ENCODE peak calls at places on chromosome 20, in eight cellular contexts. One of them, this sample, is unnamed.
A peak's percentile ranks its signal among the peaks of the same experiment; 100 is the strongest.

GRCh38 chr20:60187683-60188082 is 229.5 kb downstream of the CDH26 start:
- DNase-seq in HCT116: no peak
- DNase-seq in body of pancreas: no peak
- DNase-seq in heart left ventricle: no peak
- DNase-seq in HepG2: no peak
- DNase-seq in A549: no peak
- DNase-seq in Peyer's patch: no peak
- DNase-seq in tibial nerve: no peak
- DNase-seq in this sample: no peak

GRCh38 chr20:24157213-24157612 is 168.6 kb upstream of the GGTLC1 start:
- DNase-seq in HCT116: no peak
- DNase-seq in body of pancreas: no peak
- DNase-seq in heart left ventricle: no peak
- DNase-seq in HepG2: no peak
- DNase-seq in A549: no peak
- DNase-seq in Peyer's patch: no peak
- DNase-seq in tibial nerve: no peak
- DNase-seq in this sample: no peak

GRCh38 chr20:31695849-31696804 is 26.5 kb downstream of the BCL2L1 start:
- DNase-seq in HCT116: peak; percentile 84
- DNase-seq in body of pancreas: no peak
- DNase-seq in heart left ventricle: peak; percentile 68
- DNase-seq in HepG2: peak; percentile 100
- DNase-seq in A549: peak; percentile 85
- DNase-seq in Peyer's patch: no peak
- DNase-seq in tibial nerve: no peak
- DNase-seq in this sample: no peak

GRCh38 chr20:46811328-46812084 is 83.1 kb upstream of the EYA2 start:
- DNase-seq in HCT116: no peak
- DNase-seq in body of pancreas: no peak
- DNase-seq in heart left ventricle: no peak
- DNase-seq in HepG2: no peak
- DNase-seq in A549: no peak
- DNase-seq in Peyer's patch: no peak
- DNase-seq in tibial nerve: no peak
- DNase-seq in this sample: no peak

GRCh38 chr20:29741894-29742698 is 1515.4 kb upstream of the DEFB115 start:
- DNase-seq in HCT116: no peak
- DNase-seq in body of pancreas: no peak
- DNase-seq in heart left ventricle: no peak
- DNase-seq in HepG2: no peak
- DNase-seq in A549: no peak
- DNase-seq in Peyer's patch: no peak
- DNase-seq in tibial nerve: no peak
- DNase-seq in this sample: no peak

GRCh38 chr20:11411765-11412164 is 505.9 kb upstream of the BTBD3 start:
- DNase-seq in HCT116: no peak
- DNase-seq in body of pancreas: no peak
- DNase-seq in heart left ventricle: no peak
- DNase-seq in HepG2: no peak
- DNase-seq in A549: no peak
- DNase-seq in Peyer's patch: no peak
- DNase-seq in tibial nerve: no peak
- DNase-seq in this sample: no peak

GRCh38 chr20:17640146-17640874 is 41.7 kb downstream of the RRBP1 start:
- DNase-seq in HCT116: no peak
- DNase-seq in body of pancreas: peak; percentile 58
- DNase-seq in heart left ventricle: no peak
- DNase-seq in HepG2: no peak
- DNase-seq in A549: no peak
- DNase-seq in Peyer's patch: no peak
- DNase-seq in tibial nerve: no peak
- DNase-seq in this sample: no peak

GRCh38 chr20:23268792-23269354 is 81.7 kb upstream of the NXT1 start:
- DNase-seq in HCT116: no peak
- DNase-seq in body of pancreas: no peak
- DNase-seq in heart left ventricle: no peak
- DNase-seq in HepG2: peak; percentile 69
- DNase-seq in A549: no peak
- DNase-seq in Peyer's patch: no peak
- DNase-seq in tibial nerve: no peak
- DNase-seq in this sample: no peak

GRCh38 chr20:60748086-60748485 is 504.0 kb upstream of the CDH4 start:
- DNase-seq in HCT116: no peak
- DNase-seq in body of pancreas: no peak
- DNase-seq in heart left ventricle: no peak
- DNase-seq in HepG2: no peak
- DNase-seq in A549: no peak
- DNase-seq in Peyer's patch: no peak
- DNase-seq in tibial nerve: no peak
- DNase-seq in this sample: no peak

GRCh38 chr20:59581983-59582679 is 22.2 kb upstream of the PHACTR3 start:
- DNase-seq in HCT116: no peak
- DNase-seq in body of pancreas: no peak
- DNase-seq in heart left ventricle: no peak
- DNase-seq in HepG2: no peak
- DNase-seq in A549: no peak
- DNase-seq in Peyer's patch: no peak
- DNase-seq in tibial nerve: no peak
- DNase-seq in this sample: no peak

GRCh38 chr20:8310618-8311017 is 178.6 kb downstream of the PLCB1 start:
- DNase-seq in HCT116: no peak
- DNase-seq in body of pancreas: no peak
- DNase-seq in heart left ventricle: no peak
- DNase-seq in HepG2: no peak
- DNase-seq in A549: no peak
- DNase-seq in Peyer's patch: no peak
- DNase-seq in tibial nerve: no peak
- DNase-seq in this sample: no peak

GRCh38 chr20:29689411-29690225 is 1567.8 kb upstream of the DEFB115 start:
- DNase-seq in HCT116: no peak
- DNase-seq in body of pancreas: no peak
- DNase-seq in heart left ventricle: peak; percentile 28
- DNase-seq in HepG2: no peak
- DNase-seq in A549: no peak
- DNase-seq in Peyer's patch: no peak
- DNase-seq in tibial nerve: no peak
- DNase-seq in this sample: no peak

GRCh38 chr20:25308083-25308491 is 60.2 kb downstream of the PYGB start:
- DNase-seq in HCT116: no peak
- DNase-seq in body of pancreas: no peak
- DNase-seq in heart left ventricle: no peak
- DNase-seq in HepG2: no peak
- DNase-seq in A549: no peak
- DNase-seq in Peyer's patch: no peak
- DNase-seq in tibial nerve: no peak
- DNase-seq in this sample: no peak

GRCh38 chr20:32522775-32523612 is 62.1 kb downstream of the NOL4L start:
- DNase-seq in HCT116: no peak
- DNase-seq in body of pancreas: no peak
- DNase-seq in heart left ventricle: no peak
- DNase-seq in HepG2: peak; percentile 89
- DNase-seq in A549: no peak
- DNase-seq in Peyer's patch: no peak
- DNase-seq in tibial nerve: no peak
- DNase-seq in this sample: no peak

GRCh38 chr20:34871320-34871926 is 1.2 kb downstream of the GGT7 start:
- DNase-seq in HCT116: no peak
- DNase-seq in body of pancreas: no peak
- DNase-seq in heart left ventricle: no peak
- DNase-seq in HepG2: no peak
- DNase-seq in A549: no peak
- DNase-seq in Peyer's patch: no peak
- DNase-seq in tibial nerve: no peak
- DNase-seq in this sample: no peak

GRCh38 chr20:12305555-12305954 is 387.9 kb downstream of the BTBD3 start:
- DNase-seq in HCT116: no peak
- DNase-seq in body of pancreas: no peak
- DNase-seq in heart left ventricle: no peak
- DNase-seq in HepG2: no peak
- DNase-seq in A549: no peak
- DNase-seq in Peyer's patch: no peak
- DNase-seq in tibial nerve: no peak
- DNase-seq in this sample: no peak

GRCh38 chr20:36574278-36575065 is 1.1 kb downstream of the TGIF2 start:
- DNase-seq in HCT116: no peak
- DNase-seq in body of pancreas: peak; percentile 74
- DNase-seq in heart left ventricle: peak; percentile 60
- DNase-seq in HepG2: peak; percentile 73
- DNase-seq in A549: peak; percentile 46
- DNase-seq in Peyer's patch: peak; percentile 65
- DNase-seq in tibial nerve: peak; percentile 37
- DNase-seq in this sample: peak; percentile 58

GRCh38 chr20:36573798-36574277 is 441 bp downstream of the TGIF2 start:
- DNase-seq in HCT116: no peak
- DNase-seq in body of pancreas: peak; percentile 44
- DNase-seq in heart left ventricle: peak; percentile 33
- DNase-seq in HepG2: peak; percentile 48
- DNase-seq in A549: no peak
- DNase-seq in Peyer's patch: peak; percentile 59
- DNase-seq in tibial nerve: no peak
- DNase-seq in this sample: peak; percentile 42

GRCh38 chr20:36572701-36573102 is 695 bp upstream of the TGIF2 start:
- DNase-seq in HCT116: no peak
- DNase-seq in body of pancreas: peak; percentile 42
- DNase-seq in heart left ventricle: no peak
- DNase-seq in HepG2: peak; percentile 65
- DNase-seq in A549: no peak
- DNase-seq in Peyer's patch: peak; percentile 39
- DNase-seq in tibial nerve: no peak
- DNase-seq in this sample: peak; percentile 33

GRCh38 chr20:36571564-36572504 is 1.6 kb upstream of the TGIF2 start:
- DNase-seq in HCT116: no peak
- DNase-seq in body of pancreas: no peak
- DNase-seq in heart left ventricle: no peak
- DNase-seq in HepG2: peak; percentile 73
- DNase-seq in A549: no peak
- DNase-seq in Peyer's patch: no peak
- DNase-seq in tibial nerve: no peak
- DNase-seq in this sample: no peak

DNA sequence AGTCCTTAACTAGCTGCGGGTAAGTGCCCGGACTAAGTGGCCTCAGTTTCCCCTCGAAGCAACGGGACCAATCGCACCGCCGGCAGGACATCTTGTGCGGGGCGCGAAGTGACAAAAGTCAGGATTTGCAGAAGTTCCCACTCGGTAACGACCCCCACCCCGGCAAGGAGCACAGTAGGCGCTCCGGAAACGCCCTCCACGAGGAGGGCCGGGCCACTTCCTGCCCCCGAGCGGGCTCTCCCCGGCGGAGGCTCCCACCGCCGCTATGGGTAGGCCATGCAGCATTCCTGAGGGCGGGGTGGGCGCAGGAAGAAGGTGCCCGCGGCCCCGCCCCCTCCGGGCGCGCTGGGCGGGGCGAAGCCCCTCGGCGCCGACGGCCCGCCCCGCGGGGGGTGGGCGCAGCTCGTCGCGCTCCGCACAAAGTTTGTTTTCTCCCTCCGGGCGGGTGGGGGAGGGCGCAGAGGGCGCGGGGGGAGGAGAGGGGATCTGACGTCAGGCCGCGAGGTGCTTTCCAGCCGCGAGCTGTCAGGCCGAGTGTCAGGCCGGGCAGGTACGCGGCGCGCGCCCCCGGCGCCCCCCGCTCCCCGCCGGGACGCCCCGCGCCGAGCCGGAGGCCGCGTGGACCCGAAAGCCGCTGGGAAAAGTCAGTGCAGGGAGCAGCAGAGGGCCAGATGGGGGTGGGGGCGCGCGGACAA is at the start of gene TGIF2:
- DNase-seq in HCT116: peak; percentile 34
- DNase-seq in body of pancreas: peak; percentile 87
- DNase-seq in heart left ventricle: peak; percentile 86
- DNase-seq in HepG2: peak; percentile 92
- DNase-seq in A549: peak; percentile 71
- DNase-seq in Peyer's patch: peak; percentile 91
- DNase-seq in tibial nerve: peak; percentile 61
- DNase-seq in this sample: peak; percentile 92
- TF ChIP-seq POLR2A in HCT116: no peak
- TF ChIP-seq POLR2A in body of pancreas: peak; percentile 66
- TF ChIP-seq POLR2A in heart left ventricle: no peak
- TF ChIP-seq POLR2A in HepG2: peak; percentile 83
- TF ChIP-seq POLR2A in A549: no peak
- TF ChIP-seq POLR2A in Peyer's patch: no peak
- TF ChIP-seq POLR2A in tibial nerve: peak; percentile 29
- TF ChIP-seq POLR2A in this sample: peak; percentile 72

GRCh38 chr20:44696315-44696714 is 18.9 kb upstream of the CCN5 start:
- DNase-seq in HCT116: no peak
- DNase-seq in body of pancreas: no peak
- DNase-seq in heart left ventricle: no peak
- DNase-seq in HepG2: peak; percentile 37
- DNase-seq in A549: no peak
- DNase-seq in Peyer's patch: no peak
- DNase-seq in tibial nerve: no peak
- DNase-seq in this sample: no peak
- H3K27ac ChIP-seq in HCT116: no peak overlapping the region
- H3K27ac ChIP-seq in body of pancreas: no peak overlapping the region
- H3K27ac ChIP-seq in heart left ventricle: peak overlapping the region; percentile 4
- H3K27ac ChIP-seq in HepG2: no peak overlapping the region
- H3K27ac ChIP-seq in A549: peak overlapping the region; percentile 89
- H3K27ac ChIP-seq in Peyer's patch: no peak overlapping the region
- H3K27ac ChIP-seq in tibial nerve: peak overlapping the region; percentile 74
- H3K27ac ChIP-seq in this sample: peak overlapping the region; percentile 30

GRCh38 chr20:36213362-36213761 is 22.9 kb upstream of the AAR2 start:
- DNase-seq in HCT116: no peak
- DNase-seq in body of pancreas: no peak
- DNase-seq in heart left ventricle: no peak
- DNase-seq in HepG2: no peak
- DNase-seq in A549: no peak
- DNase-seq in Peyer's patch: no peak
- DNase-seq in tibial nerve: no peak
- DNase-seq in this sample: no peak
- TF ChIP-seq POLR2A in HCT116: no peak
- TF ChIP-seq POLR2A in body of pancreas: no peak
- TF ChIP-seq POLR2A in heart left ventricle: no peak
- TF ChIP-seq POLR2A in HepG2: no peak
- TF ChIP-seq POLR2A in A549: no peak
- TF ChIP-seq POLR2A in Peyer's patch: no peak
- TF ChIP-seq POLR2A in tibial nerve: no peak
- TF ChIP-seq POLR2A in this sample: no peak

DNA sequence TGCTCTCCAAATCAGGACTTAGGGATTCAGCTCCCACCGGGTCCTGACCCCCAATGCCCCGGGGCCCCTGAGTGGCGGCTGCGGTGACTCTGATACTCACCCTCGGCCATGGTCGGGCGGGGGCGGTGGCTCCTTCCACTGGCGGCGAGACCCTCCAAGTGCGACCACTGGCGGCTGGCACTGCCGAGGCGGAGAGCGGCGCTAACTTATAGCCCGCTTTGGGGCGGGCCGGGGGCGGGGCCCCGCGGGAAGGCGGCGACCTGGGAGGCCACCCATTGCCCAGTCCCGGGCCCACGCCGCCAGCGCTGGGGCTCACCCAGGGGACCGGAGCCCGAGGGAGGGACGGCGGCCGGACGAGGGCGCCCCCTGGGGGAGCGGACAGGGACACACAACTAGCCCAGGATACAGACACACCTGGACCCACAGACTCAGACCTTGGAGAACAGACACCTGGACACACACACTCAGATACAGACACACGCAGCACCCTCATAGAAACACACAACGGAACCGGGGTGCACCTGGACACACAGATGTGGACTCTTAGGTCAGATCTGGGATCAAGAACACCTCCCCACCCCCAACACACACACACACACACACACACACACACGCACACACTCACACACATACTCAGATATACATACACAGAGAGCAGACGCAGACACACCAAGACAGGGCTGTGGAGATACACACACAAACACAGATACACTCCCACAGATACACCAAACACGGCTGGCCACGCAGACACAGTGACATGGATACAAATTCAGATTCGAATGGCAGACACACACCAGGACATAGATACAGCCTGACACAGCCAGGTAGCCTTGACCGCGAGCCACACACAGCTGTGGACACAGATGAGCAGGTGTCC is at the start of gene TGM2:
- DNase-seq in HCT116: no peak
- DNase-seq in body of pancreas: peak; percentile 85
- DNase-seq in heart left ventricle: peak; percentile 91
- DNase-seq in HepG2: peak; percentile 87
- DNase-seq in A549: peak; percentile 73
- DNase-seq in Peyer's patch: peak; percentile 73
- DNase-seq in tibial nerve: no peak
- DNase-seq in this sample: peak; percentile 81
- H3K27ac ChIP-seq in HCT116: no peak within 1 kb of the TSS
- H3K27ac ChIP-seq in body of pancreas: peak within 1 kb of the TSS; percentile 10
- H3K27ac ChIP-seq in heart left ventricle: peak within 1 kb of the TSS; percentile 92
- H3K27ac ChIP-seq in HepG2: no peak within 1 kb of the TSS
- H3K27ac ChIP-seq in A549: peak within 1 kb of the TSS; percentile 91
- H3K27ac ChIP-seq in Peyer's patch: peak within 1 kb of the TSS; percentile 66
- H3K27ac ChIP-seq in tibial nerve: no peak within 1 kb of the TSS
- H3K27ac ChIP-seq in this sample: no peak within 1 kb of the TSS

This sample was measured in thyroid gland.